ENCODE peak calls at places on chromosome 2, in seven cellular contexts. G is IMR-90, V is ovary, O is body of pancreas, Y is sigmoid colon, E is endothelial cell of umbilical vein, Q is transverse colon. B is an unnamed sample.
A peak's percentile ranks its signal among the peaks of the same experiment; 100 is the strongest.

GRCh38 chr2:75574106-75574505 is 13.4 kb upstream of the EVA1A start:
- DNase-seq in Y (no peak), Q (no peak), E (no peak), V (no peak), O (peak; percentile 26), G (peak; percentile 20), B (no peak)

GRCh38 chr2:164657129-164657528 is 35.8 kb upstream of the GRB14 start:
- DNase-seq in O (no peak), G (peak; percentile 40), Q (no peak), E (no peak), V (no peak), Y (no peak), B (no peak)

GRCh38 chr2:1509271-1509995 is 96.2 kb downstream of the TPO start:
- DNase-seq in E (no peak), Q (peak; percentile 46), O (no peak), Y (peak; percentile 44), G (no peak), V (no peak), B (no peak)

GRCh38 chr2:238895901-238896600 is 48.2 kb downstream of the TWIST2 start:
- DNase-seq in Y (peak; percentile 94), O (peak; percentile 40), G (peak; percentile 91), E (peak; percentile 81), Q (peak; percentile 58), V (peak; percentile 82), B (no peak)

GRCh38 chr2:237618449-237618848 is 8.9 kb upstream of the LRRFIP1 start:
- DNase-seq in E (no peak), Q (no peak), G (peak; percentile 87), O (no peak), V (no peak), Y (no peak), B (no peak)

GRCh38 chr2:227147023-227147422 is 17.0 kb downstream of the COL4A4 start:
- DNase-seq in E (no peak), Q (no peak), V (no peak), O (no peak), Y (no peak), G (no peak), B (no peak)

GRCh38 chr2:218622606-218623238 is 15.0 kb downstream of the PLCD4 start:
- DNase-seq in Y (no peak), O (no peak), E (no peak), Q (no peak), G (peak; percentile 33), V (no peak), B (no peak)

GRCh38 chr2:55051026-55051866 is 995 bp upstream of the RTN4 start:
- DNase-seq in V (peak; percentile 65), Q (peak; percentile 55), O (peak; percentile 75), G (peak; percentile 100), Y (peak; percentile 94), E (peak; percentile 96), B (no peak)

GRCh38 chr2:102975996-102976636 is 214.3 kb downstream of the TMEM182 start:
- DNase-seq in G (peak; percentile 4), E (no peak), V (no peak), O (peak; percentile 3), Y (no peak), Q (peak; percentile 24), B (no peak)

GRCh38 chr2:218357194-218358177 is 829 bp downstream of the CATIP start:
- DNase-seq in E (no peak), O (peak; percentile 12), V (no peak), G (no peak), Y (no peak), Q (no peak), B (no peak)

GRCh38 chr2:200523158-200523557 is 2.8 kb upstream of the SGO2 start:
- DNase-seq in G (no peak), Y (no peak), O (no peak), E (no peak), V (no peak), Q (peak; percentile 17), B (no peak)

GRCh38 chr2:165793779-165794519 is at the start of gene GALNT3:
- DNase-seq in E (no peak), O (peak; percentile 97), V (peak; percentile 51), G (no peak), Y (peak; percentile 65), Q (peak; percentile 94), B (peak; percentile 12)

GRCh38 chr2:159202568-159203071 is 83.9 kb downstream of the WDSUB1 start:
- DNase-seq in Y (peak; percentile 81), O (peak; percentile 84), Q (peak; percentile 29), E (no peak), V (no peak), G (peak; percentile 100), B (no peak)

GRCh38 chr2:1728821-1729220 is 15.5 kb downstream of the PXDN start:
- DNase-seq in O (peak; percentile 40), Y (peak; percentile 91), Q (peak; percentile 4), G (peak; percentile 62), E (no peak), V (peak; percentile 56), B (no peak)

GRCh38 chr2:73999881-74000597 is 15.3 kb downstream of the TET3 start:
- DNase-seq in V (peak; percentile 55), E (no peak), Q (peak; percentile 44), O (no peak), Y (no peak), G (peak; percentile 74), B (no peak)

GRCh38 chr2:225773143-225773542 is 373.6 kb downstream of the NYAP2 start:
- DNase-seq in Q (no peak), V (no peak), O (no peak), E (no peak), Y (no peak), G (no peak), B (no peak)

GRCh38 chr2:240597054-240597418 is 10.5 kb downstream of the CAPN10 start:
- DNase-seq in Q (no peak), V (no peak), Y (peak; percentile 62), E (no peak), G (no peak), O (no peak), B (no peak)

GRCh38 chr2:219628986-219629901 is 1.8 kb downstream of the SLC4A3 start:
- DNase-seq in Y (peak; percentile 56), Q (no peak), E (no peak), V (peak; percentile 34), O (no peak), G (no peak), B (no peak)

GRCh38 chr2:139478191-139478914 is 698.2 kb upstream of the NXPH2 start:
- DNase-seq in G (no peak), Y (no peak), Q (no peak), V (no peak), O (no peak), E (no peak), B (no peak)
- TF ChIP-seq CTCF in G (no peak), Y (no peak), Q (no peak), V (no peak), O (no peak), E (no peak), B (no peak)

DNA sequence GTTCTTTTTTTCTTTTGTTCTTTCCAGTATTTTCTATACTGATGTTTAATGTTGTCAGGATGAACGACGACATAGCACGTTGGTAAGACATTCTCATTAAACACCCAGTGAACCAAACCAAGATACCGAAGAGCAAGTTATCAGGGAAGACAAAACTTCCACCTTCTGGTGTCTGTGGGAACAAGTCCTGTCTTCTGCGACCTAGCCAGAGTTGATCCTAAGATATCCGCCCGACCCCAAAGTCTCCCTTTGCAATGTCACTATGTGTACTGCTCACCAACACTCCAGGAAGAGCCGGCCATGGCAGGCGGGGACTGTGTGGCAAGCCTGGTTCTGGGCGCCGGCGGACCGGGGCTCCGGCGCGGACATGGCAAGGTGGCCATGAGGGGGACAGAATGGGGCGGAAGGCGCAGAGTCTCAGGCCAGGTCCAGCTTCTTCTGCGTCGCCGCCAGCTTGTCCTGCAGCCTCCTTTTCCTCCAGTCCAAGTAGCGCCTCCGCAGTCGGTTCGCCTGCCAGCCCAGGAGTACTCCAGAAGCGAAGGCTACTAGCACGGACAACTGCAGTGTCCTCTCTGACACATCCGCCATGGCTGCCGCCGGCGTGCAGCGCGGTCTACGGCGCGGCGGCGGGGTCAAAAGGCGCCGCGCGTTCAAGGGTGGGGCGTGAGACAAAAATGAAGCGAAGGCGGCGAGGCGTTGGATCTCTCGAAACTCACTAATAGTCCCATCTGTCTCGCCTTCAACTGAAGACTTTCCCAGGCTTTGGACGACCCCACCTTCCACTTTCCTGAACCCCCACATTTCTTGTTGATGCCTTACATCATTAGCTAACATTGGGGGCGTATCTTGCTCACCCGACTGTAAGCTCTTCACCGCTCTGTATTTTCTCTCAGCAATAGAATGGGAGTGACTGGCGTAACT is at the start of gene MTLN:
- DNase-seq in V (peak; percentile 79), O (peak; percentile 59), G (peak; percentile 66), Q (peak; percentile 76), E (peak; percentile 85), Y (peak; percentile 81), B (no peak)
- TF ChIP-seq POLR2A in V (peak; percentile 31), O (peak; percentile 81), G (peak; percentile 54), Q (peak; percentile 77), E (peak; percentile 89), Y (peak; percentile 74), B (no peak)

GRCh38 chr2:233449071-233449901 is 95.0 kb downstream of the DGKD start:
- DNase-seq in E (peak; percentile 50), G (peak; percentile 48), V (peak; percentile 58), Y (peak; percentile 66), O (no peak), Q (peak; percentile 32), B (no peak)

GRCh38 chr2:233446616-233447305 is 92.5 kb downstream of the DGKD start:
- DNase-seq in Y (no peak), V (peak; percentile 33), E (no peak), O (no peak), Q (peak; percentile 5), G (no peak), B (no peak)

GRCh38 chr2:233448565-233448964 is 94.3 kb downstream of the DGKD start:
- DNase-seq in Y (peak; percentile 9), E (no peak), G (no peak), V (no peak), Q (peak; percentile 5), O (no peak), B (no peak)

GRCh38 chr2:233447506-233448219 is 93.4 kb downstream of the DGKD start:
- DNase-seq in Q (peak; percentile 5), Y (no peak), E (no peak), O (no peak), G (no peak), V (peak; percentile 35), B (no peak)

GRCh38 chr2:233448220-233448559 is 93.9 kb downstream of the DGKD start:
- DNase-seq in Y (peak; percentile 55), G (no peak), Q (no peak), V (no peak), E (peak; percentile 9), O (no peak), B (no peak)
- TF ChIP-seq CTCF in Y (no peak), G (peak; percentile 18), Q (no peak), V (no peak), E (peak; percentile 33), O (no peak), B (peak; percentile 38)

GRCh38 chr2:204825054-204825453 is 279.8 kb downstream of the PARD3B start:
- DNase-seq in E (no peak), V (no peak), Y (no peak), G (peak; percentile 7), O (no peak), Q (no peak), B (no peak)

GRCh38 chr2:204828191-204828590 is 282.9 kb downstream of the PARD3B start:
- DNase-seq in Q (no peak), Y (no peak), E (no peak), V (no peak), G (no peak), O (no peak), B (no peak)

DNA sequence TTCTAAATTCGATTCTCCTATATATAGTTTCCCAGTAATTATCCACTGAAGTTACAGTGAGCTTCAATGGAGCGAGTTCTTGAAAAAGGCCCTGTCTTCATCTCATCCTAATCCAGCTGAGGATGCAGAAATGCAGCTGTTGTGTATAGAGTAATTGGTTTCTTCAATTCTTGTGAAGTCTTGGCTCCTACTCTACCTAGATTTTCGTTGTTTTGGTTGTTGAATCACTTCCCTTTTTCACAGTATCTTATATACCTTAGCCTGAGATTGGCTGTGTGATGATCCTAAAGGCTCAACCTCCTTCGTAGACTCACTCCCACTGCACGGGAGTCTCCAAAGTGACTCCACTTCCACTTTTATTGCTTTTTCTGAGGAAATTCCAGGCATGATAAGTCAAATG is 280.4 kb downstream of the PARD3B start:
- DNase-seq in G (no peak), V (no peak), Y (no peak), E (no peak), Q (no peak), O (no peak), B (no peak)
- TF ChIP-seq POLR2A in G (no peak), V (no peak), Y (no peak), E (no peak), Q (no peak), O (no peak), B (no peak)